ENCODE peak calls at places on chromosomes 5 and 9, in five cellular contexts. One of them, this sample, is unnamed.

GRCh38 chr5:147534172-147534951 is 24.5 kb upstream of the DPYSL3 start:
- DNase-seq in heart left ventricle: no peak
- DNase-seq in neuronal stem cell: no peak
- DNase-seq in HCT116: no peak
- DNase-seq in substantia nigra: no peak
- DNase-seq in this sample: peak; percentile 70

GRCh38 chr5:150148408-150148927 is 7.2 kb downstream of the PDGFRB start:
- DNase-seq in heart left ventricle: no peak
- DNase-seq in neuronal stem cell: no peak
- DNase-seq in HCT116: no peak
- DNase-seq in substantia nigra: no peak
- DNase-seq in this sample: no peak

GRCh38 chr5:80125962-80126480 is 90.9 kb downstream of the THBS4 start:
- DNase-seq in heart left ventricle: no peak
- DNase-seq in neuronal stem cell: no peak
- DNase-seq in HCT116: peak; percentile 29
- DNase-seq in substantia nigra: no peak
- DNase-seq in this sample: peak; percentile 60

GRCh38 chr9:116515541-116515940 is 171.6 kb upstream of the TRIM32 start:
- DNase-seq in heart left ventricle: no peak
- DNase-seq in neuronal stem cell: no peak
- DNase-seq in HCT116: no peak
- DNase-seq in substantia nigra: no peak
- DNase-seq in this sample: no peak

GRCh38 chr9:72538926-72539702 is 17.7 kb downstream of the TMC1 start:
- DNase-seq in heart left ventricle: no peak
- DNase-seq in neuronal stem cell: no peak
- DNase-seq in HCT116: no peak
- DNase-seq in substantia nigra: no peak
- DNase-seq in this sample: no peak

GRCh38 chr5:148452499-148453193 is 68.9 kb downstream of the FBXO38 start:
- DNase-seq in heart left ventricle: peak; percentile 71
- DNase-seq in neuronal stem cell: no peak
- DNase-seq in HCT116: no peak
- DNase-seq in substantia nigra: no peak
- DNase-seq in this sample: peak; percentile 47

GRCh38 chr9:136437430-136437829 is 2.2 kb downstream of the INPP5E start:
- DNase-seq in heart left ventricle: no peak
- DNase-seq in neuronal stem cell: no peak
- DNase-seq in HCT116: no peak
- DNase-seq in substantia nigra: no peak
- DNase-seq in this sample: peak; percentile 51

GRCh38 chr9:3646226-3646625 is 120.4 kb upstream of the RFX3 start:
- DNase-seq in heart left ventricle: no peak
- DNase-seq in neuronal stem cell: no peak
- DNase-seq in HCT116: no peak
- DNase-seq in substantia nigra: no peak
- DNase-seq in this sample: no peak

GRCh38 chr5:136062563-136063274 is 33.9 kb downstream of the TGFBI start:
- DNase-seq in heart left ventricle: no peak
- DNase-seq in neuronal stem cell: no peak
- DNase-seq in HCT116: peak; percentile 77
- DNase-seq in substantia nigra: no peak
- DNase-seq in this sample: peak; percentile 27

GRCh38 chr9:84397151-84397728 is 56.7 kb upstream of the SLC28A3 start:
- DNase-seq in heart left ventricle: no peak
- DNase-seq in neuronal stem cell: peak; percentile 67
- DNase-seq in HCT116: peak; percentile 58
- DNase-seq in substantia nigra: peak; percentile 47
- DNase-seq in this sample: peak; percentile 85

GRCh38 chr9:93684806-93685553 is 108.6 kb downstream of the PHF2 start:
- DNase-seq in heart left ventricle: peak; percentile 30
- DNase-seq in neuronal stem cell: no peak
- DNase-seq in HCT116: no peak
- DNase-seq in substantia nigra: no peak
- DNase-seq in this sample: no peak

GRCh38 chr5:122408592-122409219 is 96.7 kb downstream of the SNCAIP start:
- DNase-seq in heart left ventricle: no peak
- DNase-seq in neuronal stem cell: no peak
- DNase-seq in HCT116: no peak
- DNase-seq in substantia nigra: no peak
- DNase-seq in this sample: no peak

GRCh38 chr5:39079147-39079546 is 4.9 kb upstream of the RICTOR start:
- DNase-seq in heart left ventricle: no peak
- DNase-seq in neuronal stem cell: no peak
- DNase-seq in HCT116: no peak
- DNase-seq in substantia nigra: no peak
- DNase-seq in this sample: no peak

GRCh38 chr9:18821794-18822193 is 211.2 kb downstream of the SAXO1 start:
- DNase-seq in heart left ventricle: no peak
- DNase-seq in neuronal stem cell: no peak
- DNase-seq in HCT116: no peak
- DNase-seq in substantia nigra: no peak
- DNase-seq in this sample: no peak

GRCh38 chr9:20620658-20621552 is 1.4 kb downstream of the MLLT3 start:
- DNase-seq in heart left ventricle: peak; percentile 69
- DNase-seq in neuronal stem cell: peak; percentile 27
- DNase-seq in HCT116: no peak
- DNase-seq in substantia nigra: peak; percentile 35
- DNase-seq in this sample: peak; percentile 38

GRCh38 chr5:157710887-157711286 is 20.3 kb upstream of the THG1L start:
- DNase-seq in heart left ventricle: no peak
- DNase-seq in neuronal stem cell: no peak
- DNase-seq in HCT116: no peak
- DNase-seq in substantia nigra: no peak
- DNase-seq in this sample: no peak

GRCh38 chr9:136331556-136332481 is 4.5 kb downstream of the GPSM1 start:
- DNase-seq in heart left ventricle: peak; percentile 55
- DNase-seq in neuronal stem cell: no peak
- DNase-seq in HCT116: no peak
- DNase-seq in substantia nigra: no peak
- DNase-seq in this sample: no peak

DNA sequence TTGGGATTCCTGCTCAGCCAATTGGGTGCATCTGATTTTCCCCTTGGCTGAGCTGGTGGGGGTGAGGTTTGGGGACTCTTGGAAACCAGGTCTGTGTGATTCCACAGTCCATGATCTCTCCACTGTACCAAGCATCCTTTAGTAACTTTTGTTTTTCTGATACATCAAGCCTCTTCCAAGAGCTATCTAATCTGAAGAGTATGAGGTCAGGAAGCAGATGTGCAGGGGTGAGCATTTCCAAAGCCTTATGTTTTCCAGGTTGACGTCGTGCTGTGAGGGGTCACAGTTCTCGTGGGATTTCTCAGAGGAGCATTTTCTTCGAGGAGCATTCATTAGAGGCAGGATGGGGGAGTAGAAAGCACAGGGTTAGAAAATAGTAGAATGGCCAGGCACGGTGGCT is 95.3 kb downstream of the KLF4 start:
- DNase-seq in heart left ventricle: no peak
- DNase-seq in neuronal stem cell: no peak
- DNase-seq in HCT116: no peak
- DNase-seq in substantia nigra: no peak
- DNase-seq in this sample: no peak
- H3K27ac ChIP-seq in heart left ventricle: no peak overlapping the region
- H3K27ac ChIP-seq in neuronal stem cell: no peak overlapping the region
- H3K27ac ChIP-seq in HCT116: no peak overlapping the region
- H3K27ac ChIP-seq in substantia nigra: no peak overlapping the region
- H3K27ac ChIP-seq in this sample: no peak overlapping the region

DNA sequence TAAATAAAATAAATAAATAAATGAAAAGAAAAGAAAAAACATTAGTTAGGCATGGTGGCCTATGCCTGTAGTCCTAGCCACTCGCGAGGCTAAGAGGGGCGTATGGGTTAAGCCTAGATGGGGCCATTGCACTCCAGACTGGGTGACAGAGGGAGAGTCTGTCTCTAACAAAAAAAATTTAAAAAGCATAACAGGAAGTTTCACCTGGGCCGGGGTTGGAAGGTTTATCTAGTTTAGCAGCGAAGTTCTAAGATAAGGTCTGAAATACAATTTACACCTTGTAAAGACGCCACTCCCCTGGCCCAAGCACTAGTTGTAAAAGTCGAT is 18.0 kb downstream of the ZMAT2 start:
- DNase-seq in heart left ventricle: no peak
- DNase-seq in neuronal stem cell: no peak
- DNase-seq in HCT116: no peak
- DNase-seq in substantia nigra: no peak
- DNase-seq in this sample: no peak
- H3K27ac ChIP-seq in heart left ventricle: no peak overlapping the region
- H3K27ac ChIP-seq in neuronal stem cell: no peak overlapping the region
- H3K27ac ChIP-seq in HCT116: peak overlapping the region; percentile 80
- H3K27ac ChIP-seq in substantia nigra: no peak overlapping the region
- H3K27ac ChIP-seq in this sample: no peak overlapping the region

DNA sequence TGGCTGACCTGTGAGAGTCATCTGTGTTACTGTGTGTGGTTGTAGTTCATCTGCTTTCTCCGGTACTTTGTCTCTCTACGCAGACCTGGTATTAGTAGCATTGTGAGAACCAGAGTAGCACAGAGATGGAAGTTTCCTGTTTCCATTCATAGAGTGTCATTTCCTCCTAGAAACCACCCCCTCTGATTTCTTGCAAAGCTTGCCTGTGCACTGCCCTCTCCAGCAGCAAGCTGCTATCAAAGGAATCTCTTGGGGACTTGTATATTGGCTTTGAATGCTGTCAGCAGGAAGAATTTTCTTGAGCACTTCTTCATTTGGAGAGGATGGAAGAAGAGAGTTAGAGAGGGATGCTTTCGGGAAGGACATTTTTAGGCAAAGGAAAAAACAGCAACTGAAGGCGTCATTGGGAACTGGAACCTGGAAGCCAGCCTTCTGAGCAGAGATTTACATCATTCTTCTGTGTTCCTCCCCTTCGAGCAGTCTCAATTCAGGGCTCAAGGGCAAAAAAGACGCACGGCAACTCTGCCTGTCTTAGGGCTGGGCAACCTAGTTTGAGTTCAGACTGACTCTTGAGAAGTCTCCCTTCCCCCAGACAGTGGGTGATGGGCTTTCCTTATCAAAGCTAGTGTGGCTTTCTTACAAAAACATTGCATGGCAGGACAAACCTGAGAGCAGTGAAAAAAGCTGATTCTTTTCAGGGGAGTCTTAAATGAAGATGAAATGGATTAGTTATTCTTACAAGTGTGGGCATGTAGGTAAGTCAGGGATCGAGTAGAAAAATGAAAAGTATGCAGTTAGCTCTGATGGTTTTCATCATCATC is 226.3 kb downstream of the AOPEP start:
- DNase-seq in heart left ventricle: no peak
- DNase-seq in neuronal stem cell: no peak
- DNase-seq in HCT116: no peak
- DNase-seq in substantia nigra: no peak
- DNase-seq in this sample: peak; percentile 51
- H3K27ac ChIP-seq in heart left ventricle: peak overlapping the region; percentile 75
- H3K27ac ChIP-seq in neuronal stem cell: no peak overlapping the region
- H3K27ac ChIP-seq in HCT116: no peak overlapping the region
- H3K27ac ChIP-seq in substantia nigra: peak overlapping the region; percentile 47
- H3K27ac ChIP-seq in this sample: peak overlapping the region; percentile 58

GRCh38 chr5:41252036-41252435 is 38.7 kb upstream of the C6 start:
- DNase-seq in heart left ventricle: no peak
- DNase-seq in neuronal stem cell: no peak
- DNase-seq in HCT116: no peak
- DNase-seq in substantia nigra: no peak
- DNase-seq in this sample: peak; percentile 26

GRCh38 chr5:41246376-41246775 is 33.0 kb upstream of the C6 start:
- DNase-seq in heart left ventricle: no peak
- DNase-seq in neuronal stem cell: no peak
- DNase-seq in HCT116: peak; percentile 39
- DNase-seq in substantia nigra: no peak
- DNase-seq in this sample: no peak

GRCh38 chr5:41253109-41253508 is 39.8 kb upstream of the C6 start:
- DNase-seq in heart left ventricle: no peak
- DNase-seq in neuronal stem cell: no peak
- DNase-seq in HCT116: no peak
- DNase-seq in substantia nigra: no peak
- DNase-seq in this sample: no peak

GRCh38 chr5:41247135-41247534 is 33.8 kb upstream of the C6 start:
- DNase-seq in heart left ventricle: no peak
- DNase-seq in neuronal stem cell: no peak
- DNase-seq in HCT116: no peak
- DNase-seq in substantia nigra: no peak
- DNase-seq in this sample: no peak

GRCh38 chr5:41250351-41250987 is 37.1 kb upstream of the C6 start:
- DNase-seq in heart left ventricle: no peak
- DNase-seq in neuronal stem cell: no peak
- DNase-seq in HCT116: no peak
- DNase-seq in substantia nigra: no peak
- DNase-seq in this sample: no peak
- H3K27ac ChIP-seq in heart left ventricle: no peak overlapping the region
- H3K27ac ChIP-seq in neuronal stem cell: no peak overlapping the region
- H3K27ac ChIP-seq in HCT116: no peak overlapping the region
- H3K27ac ChIP-seq in substantia nigra: no peak overlapping the region
- H3K27ac ChIP-seq in this sample: no peak overlapping the region

DNA sequence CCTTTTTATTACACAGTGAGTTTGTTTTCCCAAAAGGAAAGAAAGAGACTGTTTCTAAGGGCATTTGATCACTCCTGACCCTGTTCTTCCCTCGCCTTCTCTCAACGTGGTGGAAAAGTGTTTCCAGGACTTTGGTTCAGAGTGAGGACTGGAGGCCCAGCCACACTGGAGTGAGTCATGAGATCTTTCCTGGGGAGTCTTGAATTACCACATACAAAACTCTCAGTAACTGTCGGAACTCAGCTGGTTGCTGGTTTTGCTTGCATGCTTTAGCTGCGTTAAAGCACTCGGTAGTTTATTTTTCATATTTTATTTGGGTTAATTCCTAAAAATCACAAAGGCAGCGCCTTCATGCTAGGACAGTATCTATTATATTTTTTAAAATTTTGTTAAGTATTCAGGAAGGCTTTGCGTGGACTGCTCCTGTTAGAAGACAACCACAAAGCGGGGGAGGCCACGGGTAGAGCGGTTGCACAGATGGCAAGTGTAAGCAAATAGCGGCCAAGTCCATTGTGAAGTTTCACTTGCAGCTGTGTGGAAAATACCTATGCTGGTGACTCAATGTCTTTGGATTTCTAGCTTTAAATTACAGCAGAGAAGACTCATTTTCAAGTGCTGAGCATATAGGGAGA is 77.7 kb downstream of the ARSB start:
- DNase-seq in heart left ventricle: no peak
- DNase-seq in neuronal stem cell: no peak
- DNase-seq in HCT116: no peak
- DNase-seq in substantia nigra: no peak
- DNase-seq in this sample: no peak
- H3K27ac ChIP-seq in heart left ventricle: peak overlapping the region; percentile 44
- H3K27ac ChIP-seq in neuronal stem cell: no peak overlapping the region
- H3K27ac ChIP-seq in HCT116: no peak overlapping the region
- H3K27ac ChIP-seq in substantia nigra: no peak overlapping the region
- H3K27ac ChIP-seq in this sample: peak overlapping the region; percentile 92

DNA sequence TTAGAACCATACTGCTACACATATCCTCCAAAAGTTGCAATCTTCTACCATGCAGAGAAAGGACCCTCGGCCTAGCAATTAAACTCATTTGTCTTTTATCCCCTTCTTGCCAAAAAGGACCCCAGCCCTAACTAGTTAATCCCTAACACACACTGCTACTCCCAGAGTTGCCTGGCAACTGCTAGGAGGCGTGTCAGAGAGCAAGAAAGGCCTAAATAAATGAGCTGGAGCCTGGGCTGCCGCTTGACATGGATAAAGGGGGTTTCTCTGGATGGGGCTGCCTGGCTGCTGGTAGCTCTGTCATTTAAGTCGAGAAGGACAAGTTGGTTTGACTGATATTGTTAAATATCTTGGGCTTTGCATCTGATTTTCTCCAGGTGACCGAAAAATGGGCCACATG is 194.8 kb downstream of the CRB2 start:
- DNase-seq in heart left ventricle: no peak
- DNase-seq in neuronal stem cell: peak; percentile 79
- DNase-seq in HCT116: no peak
- DNase-seq in substantia nigra: no peak
- DNase-seq in this sample: peak; percentile 63
- H3K27ac ChIP-seq in heart left ventricle: no peak overlapping the region
- H3K27ac ChIP-seq in neuronal stem cell: peak overlapping the region; percentile 80
- H3K27ac ChIP-seq in HCT116: no peak overlapping the region
- H3K27ac ChIP-seq in substantia nigra: no peak overlapping the region
- H3K27ac ChIP-seq in this sample: no peak overlapping the region

This sample was measured in cardiac muscle cell.